ENCODE peak calls at places on chromosomes 3 and 15, in nine cellular contexts. One of them, this sample, is unnamed.

GRCh38 chr15:45372032-45372995 is 6.0 kb downstream of the GATM start:
- DNase-seq in Panc1: no peak
- DNase-seq in HepG2: no peak
- DNase-seq in GM23338: no peak
- DNase-seq in HCT116: no peak
- DNase-seq in HL-60: no peak
- DNase-seq in GM12878: no peak
- DNase-seq in A549: no peak
- DNase-seq in K562: no peak
- DNase-seq in this sample: no peak

GRCh38 chr15:85745525-85745924 is 49.2 kb downstream of the KLHL25 start:
- DNase-seq in Panc1: no peak
- DNase-seq in HepG2: no peak
- DNase-seq in GM23338: no peak
- DNase-seq in HCT116: no peak
- DNase-seq in HL-60: no peak
- DNase-seq in GM12878: no peak
- DNase-seq in A549: no peak
- DNase-seq in K562: no peak
- DNase-seq in this sample: peak

GRCh38 chr3:65785065-65785645 is 253.6 kb downstream of the MAGI1 start:
- DNase-seq in Panc1: peak
- DNase-seq in HepG2: peak
- DNase-seq in GM23338: peak
- DNase-seq in HCT116: peak
- DNase-seq in HL-60: peak
- DNase-seq in GM12878: no peak
- DNase-seq in A549: peak
- DNase-seq in K562: peak
- DNase-seq in this sample: peak

GRCh38 chr15:64149424-64150235 is 1.9 kb upstream of the SNX22 start:
- DNase-seq in Panc1: no peak
- DNase-seq in HepG2: no peak
- DNase-seq in GM23338: peak
- DNase-seq in HCT116: no peak
- DNase-seq in HL-60: peak
- DNase-seq in GM12878: no peak
- DNase-seq in A549: no peak
- DNase-seq in K562: no peak
- DNase-seq in this sample: no peak

GRCh38 chr3:111668321-111668720 is 73.2 kb upstream of the ZBED2 start:
- DNase-seq in Panc1: no peak
- DNase-seq in HepG2: no peak
- DNase-seq in GM23338: no peak
- DNase-seq in HCT116: no peak
- DNase-seq in HL-60: no peak
- DNase-seq in GM12878: no peak
- DNase-seq in A549: no peak
- DNase-seq in K562: no peak
- DNase-seq in this sample: no peak

GRCh38 chr15:60787737-60788513 is 309.0 kb upstream of the ICE2 start:
- DNase-seq in Panc1: no peak
- DNase-seq in HepG2: no peak
- DNase-seq in GM23338: peak
- DNase-seq in HCT116: no peak
- DNase-seq in HL-60: no peak
- DNase-seq in GM12878: no peak
- DNase-seq in A549: no peak
- DNase-seq in K562: no peak
- DNase-seq in this sample: no peak

GRCh38 chr3:164737174-164737573 is 341.1 kb downstream of the SI start:
- DNase-seq in Panc1: no peak
- DNase-seq in HepG2: no peak
- DNase-seq in GM23338: peak
- DNase-seq in HCT116: no peak
- DNase-seq in HL-60: no peak
- DNase-seq in GM12878: no peak
- DNase-seq in A549: no peak
- DNase-seq in K562: no peak
- DNase-seq in this sample: no peak

GRCh38 chr3:106071306-106071705 is 202.5 kb upstream of the CBLB start:
- DNase-seq in Panc1: no peak
- DNase-seq in HepG2: no peak
- DNase-seq in GM23338: no peak
- DNase-seq in HCT116: no peak
- DNase-seq in HL-60: no peak
- DNase-seq in GM12878: no peak
- DNase-seq in A549: no peak
- DNase-seq in K562: no peak
- DNase-seq in this sample: no peak

GRCh38 chr3:115615001-115615447 is 8.3 kb upstream of the GAP43 start:
- DNase-seq in Panc1: no peak
- DNase-seq in HepG2: peak
- DNase-seq in GM23338: peak
- DNase-seq in HCT116: peak
- DNase-seq in HL-60: no peak
- DNase-seq in GM12878: no peak
- DNase-seq in A549: no peak
- DNase-seq in K562: no peak
- DNase-seq in this sample: no peak

GRCh38 chr3:156677120-156677479 is 2.7 kb downstream of the TIPARP start:
- DNase-seq in Panc1: no peak
- DNase-seq in HepG2: no peak
- DNase-seq in GM23338: no peak
- DNase-seq in HCT116: no peak
- DNase-seq in HL-60: no peak
- DNase-seq in GM12878: no peak
- DNase-seq in A549: no peak
- DNase-seq in K562: no peak
- DNase-seq in this sample: no peak

GRCh38 chr3:117661636-117662095 is 952.1 kb downstream of the TUSC7 start:
- DNase-seq in Panc1: no peak
- DNase-seq in HepG2: no peak
- DNase-seq in GM23338: no peak
- DNase-seq in HCT116: no peak
- DNase-seq in HL-60: no peak
- DNase-seq in GM12878: no peak
- DNase-seq in A549: no peak
- DNase-seq in K562: no peak
- DNase-seq in this sample: no peak
- TF ChIP-seq REST in Panc1: no peak
- TF ChIP-seq REST in HepG2: no peak
- TF ChIP-seq REST in GM23338: no peak
- TF ChIP-seq REST in HCT116: no peak
- TF ChIP-seq REST in HL-60: no peak
- TF ChIP-seq REST in GM12878: no peak
- TF ChIP-seq REST in A549: no peak
- TF ChIP-seq REST in K562: no peak
- TF ChIP-seq REST in this sample: no peak

GRCh38 chr3:86951343-86951742 is 39.6 kb downstream of the VGLL3 start:
- DNase-seq in Panc1: no peak
- DNase-seq in HepG2: no peak
- DNase-seq in GM23338: no peak
- DNase-seq in HCT116: no peak
- DNase-seq in HL-60: no peak
- DNase-seq in GM12878: no peak
- DNase-seq in A549: no peak
- DNase-seq in K562: no peak
- DNase-seq in this sample: no peak
- H3K4me3 ChIP-seq in Panc1: no peak
- H3K4me3 ChIP-seq in HepG2: no peak
- H3K4me3 ChIP-seq in GM23338: no peak
- H3K4me3 ChIP-seq in HCT116: no peak
- H3K4me3 ChIP-seq in HL-60: no peak
- H3K4me3 ChIP-seq in GM12878: no peak
- H3K4me3 ChIP-seq in A549: no peak
- H3K4me3 ChIP-seq in K562: no peak
- H3K4me3 ChIP-seq in this sample: no peak

DNA sequence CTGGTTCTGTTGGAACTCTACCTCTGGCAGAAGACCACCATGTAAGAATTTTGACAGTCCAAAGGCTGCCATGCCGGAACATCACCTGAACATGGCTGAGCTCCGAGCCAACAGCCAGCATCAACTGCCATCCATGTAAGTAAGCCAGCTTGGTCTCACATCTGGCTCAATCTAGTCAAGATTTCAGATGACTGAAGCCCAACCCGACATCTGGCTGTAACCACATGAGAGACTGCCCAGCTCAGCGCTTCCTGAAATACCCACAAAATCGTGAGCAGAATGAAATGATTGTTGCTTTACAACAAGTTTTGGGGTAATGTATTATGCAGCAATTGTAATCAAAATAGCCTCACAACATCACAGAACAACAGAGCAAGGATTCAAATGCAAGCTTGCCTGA is 32.9 kb downstream of the GHSR start:
- DNase-seq in Panc1: no peak
- DNase-seq in HepG2: no peak
- DNase-seq in GM23338: no peak
- DNase-seq in HCT116: no peak
- DNase-seq in HL-60: no peak
- DNase-seq in GM12878: no peak
- DNase-seq in A549: no peak
- DNase-seq in K562: no peak
- DNase-seq in this sample: no peak
- TF ChIP-seq REST in Panc1: no peak
- TF ChIP-seq REST in HepG2: no peak
- TF ChIP-seq REST in GM23338: no peak
- TF ChIP-seq REST in HCT116: no peak
- TF ChIP-seq REST in HL-60: no peak
- TF ChIP-seq REST in GM12878: no peak
- TF ChIP-seq REST in A549: no peak
- TF ChIP-seq REST in K562: no peak
- TF ChIP-seq REST in this sample: no peak

DNA sequence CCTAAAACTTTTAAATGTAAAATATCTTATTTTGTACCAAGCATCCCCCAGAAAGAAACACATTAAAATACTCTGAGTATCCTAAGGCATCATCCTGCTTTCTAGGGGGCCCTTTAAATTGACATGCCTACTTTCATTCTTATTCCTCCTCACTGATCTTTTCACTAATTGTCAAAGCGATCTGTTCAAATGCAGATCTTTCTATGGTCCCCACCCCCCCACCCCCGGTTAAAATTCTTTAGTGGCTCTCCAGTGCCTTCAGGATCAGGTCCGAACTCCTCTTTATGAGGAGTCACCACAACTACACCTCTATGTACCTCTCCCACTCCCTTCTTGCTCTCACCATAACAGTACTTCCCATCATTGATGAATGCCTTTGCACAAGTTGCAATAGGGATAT is 19.2 kb upstream of the TFDP2 start:
- DNase-seq in Panc1: no peak
- DNase-seq in HepG2: no peak
- DNase-seq in GM23338: peak
- DNase-seq in HCT116: no peak
- DNase-seq in HL-60: no peak
- DNase-seq in GM12878: no peak
- DNase-seq in A549: no peak
- DNase-seq in K562: no peak
- DNase-seq in this sample: no peak
- H3K4me3 ChIP-seq in Panc1: no peak
- H3K4me3 ChIP-seq in HepG2: no peak
- H3K4me3 ChIP-seq in GM23338: peak
- H3K4me3 ChIP-seq in HCT116: no peak
- H3K4me3 ChIP-seq in HL-60: no peak
- H3K4me3 ChIP-seq in GM12878: no peak
- H3K4me3 ChIP-seq in A549: no peak
- H3K4me3 ChIP-seq in K562: no peak
- H3K4me3 ChIP-seq in this sample: no peak

DNA sequence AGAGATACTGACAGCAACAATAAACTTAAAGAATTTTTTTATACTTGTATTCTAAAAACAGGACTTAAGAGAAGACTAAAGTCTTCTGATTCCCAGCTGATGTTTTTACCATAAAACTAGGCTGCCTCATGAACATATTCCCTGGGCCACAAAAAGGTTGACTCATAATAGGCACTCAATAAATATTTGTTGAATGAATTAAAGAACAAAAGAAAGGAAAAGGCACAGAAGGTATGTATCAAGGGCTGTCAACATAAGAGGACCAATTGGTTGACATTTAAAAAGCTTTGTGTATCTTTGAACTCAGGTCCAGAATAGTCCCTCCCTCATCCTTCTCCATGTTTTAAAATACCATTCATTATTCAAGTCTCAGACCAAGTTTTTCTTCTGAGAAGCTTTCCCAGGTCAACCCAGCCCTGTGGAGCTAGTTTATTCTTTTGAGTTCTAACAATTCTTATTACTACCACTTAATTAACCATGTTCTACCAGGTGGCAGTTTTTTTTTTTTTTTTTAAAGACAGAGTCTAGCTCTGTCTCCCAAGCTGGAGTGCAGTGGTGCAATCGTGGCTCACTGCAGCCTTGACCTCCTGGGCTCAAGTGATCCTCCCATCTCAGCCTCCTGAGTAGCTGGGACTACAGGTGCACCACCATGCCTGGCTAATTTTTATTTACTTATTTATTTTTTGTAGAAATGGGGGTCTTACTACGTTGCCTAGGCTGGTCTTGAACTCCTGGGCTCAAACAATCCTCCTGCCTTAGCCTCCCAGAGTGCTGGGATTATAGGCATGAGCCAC is 17.5 kb upstream of the ARHGEF3 start:
- DNase-seq in Panc1: no peak
- DNase-seq in HepG2: peak
- DNase-seq in GM23338: no peak
- DNase-seq in HCT116: no peak
- DNase-seq in HL-60: no peak
- DNase-seq in GM12878: no peak
- DNase-seq in A549: no peak
- DNase-seq in K562: no peak
- DNase-seq in this sample: no peak
- TF ChIP-seq REST in Panc1: no peak
- TF ChIP-seq REST in HepG2: no peak
- TF ChIP-seq REST in GM23338: no peak
- TF ChIP-seq REST in HCT116: no peak
- TF ChIP-seq REST in HL-60: no peak
- TF ChIP-seq REST in GM12878: no peak
- TF ChIP-seq REST in A549: no peak
- TF ChIP-seq REST in K562: no peak
- TF ChIP-seq REST in this sample: no peak

This sample was measured in SK-N-SH.